ENCODE peak calls at places on chromosomes 12 and 14, in seven cellular contexts. N, P, H, G, A, X and S are unnamed samples.

GRCh38 chr14:34843011-34843554 is 32.1 kb downstream of the BAZ1A start:
- DNase-seq in X (no peak), A (no peak), H (peak), P (peak), G (no peak), N (no peak), S (peak)

GRCh38 chr12:131831021-131831571 is 2.9 kb downstream of the MMP17 start:
- DNase-seq in X (peak), N (no peak), G (peak), H (peak), P (peak), A (no peak), S (peak)

GRCh38 chr14:27557445-27557844 is 959.6 kb upstream of the NOVA1 start:
- DNase-seq in H (no peak), X (no peak), N (no peak), P (no peak), G (no peak), A (no peak), S (no peak)

GRCh38 chr12:84638811-84639368 is 273.7 kb downstream of the SLC6A15 start:
- DNase-seq in H (no peak), N (no peak), G (no peak), X (no peak), A (no peak), P (peak), S (peak)

GRCh38 chr14:42140831-42141279 is 534.2 kb downstream of the LRFN5 start:
- DNase-seq in X (no peak), G (no peak), A (no peak), N (no peak), H (peak), P (peak), S (peak)

GRCh38 chr12:31518680-31519227 is 72.2 kb downstream of the DENND5B start:
- DNase-seq in H (peak), N (no peak), P (peak), X (no peak), G (peak), A (peak), S (peak)

GRCh38 chr14:61472025-61472672 is 150.8 kb downstream of the PRKCH start:
- DNase-seq in P (peak), H (peak), A (no peak), N (peak), X (peak), G (peak), S (peak)

GRCh38 chr12:111426341-111427185 is 20.8 kb downstream of the SH2B3 start:
- DNase-seq in X (peak), G (no peak), P (peak), H (peak), A (no peak), N (no peak), S (peak)

GRCh38 chr12:132393991-132394949 is 64.9 kb upstream of the GALNT9 start:
- DNase-seq in H (peak), N (no peak), A (no peak), G (no peak), X (no peak), P (no peak), S (peak)

GRCh38 chr12:64236549-64236948 is 14.5 kb upstream of the KICS2 start:
- DNase-seq in G (no peak), X (no peak), N (no peak), H (peak), P (peak), A (no peak), S (peak)

GRCh38 chr12:22312336-22312735 is 22.2 kb downstream of the ST8SIA1 start:
- DNase-seq in P (no peak), H (peak), A (no peak), G (peak), X (no peak), N (no peak), S (peak)

GRCh38 chr12:115640929-115641328 is 636.6 kb downstream of the MED13L start:
- DNase-seq in H (peak), G (no peak), A (no peak), P (peak), X (no peak), N (no peak), S (peak)

GRCh38 chr14:61281186-61281676 is at the start of gene TMEM30B:
- DNase-seq in G (peak), N (peak), X (peak), P (no peak), H (no peak), A (peak), S (no peak)

GRCh38 chr14:64604854-64605253 is 55.1 kb downstream of the PPP1R36 start:
- DNase-seq in H (no peak), G (peak), N (no peak), X (no peak), P (no peak), A (no peak), S (no peak)

GRCh38 chr12:79347852-79348251 is 342.9 kb downstream of the PAWR start:
- DNase-seq in P (no peak), X (no peak), H (no peak), G (no peak), N (no peak), A (no peak), S (no peak)

GRCh38 chr12:16165506-16165905 is 112.0 kb downstream of the SLC15A5 start:
- DNase-seq in X (no peak), G (peak), H (peak), N (no peak), A (peak), P (peak), S (peak)

GRCh38 chr14:106850913-106851825 is 1324.8 kb downstream of the TMEM121 start:
- DNase-seq in H (no peak), A (no peak), P (no peak), G (peak), N (no peak), X (no peak), S (no peak)

GRCh38 chr12:47870175-47870781 is 34.5 kb downstream of the VDR start:
- DNase-seq in P (peak), H (peak), A (peak), X (no peak), G (no peak), N (no peak), S (peak)

GRCh38 chr14:61640834-61641170 is 54.5 kb upstream of the HIF1A start:
- DNase-seq in H (no peak), G (no peak), A (no peak), N (no peak), X (no peak), P (no peak), S (no peak)

GRCh38 chr12:29043069-29043468 is 106.0 kb upstream of the FAR2 start:
- DNase-seq in G (no peak), N (no peak), A (no peak), X (no peak), P (peak), H (no peak), S (peak)

GRCh38 chr14:58430156-58430555 is 2.6 kb downstream of the KIAA0586 start:
- DNase-seq in X (no peak), G (no peak), A (no peak), P (peak), H (peak), N (no peak), S (peak)

GRCh38 chr12:9049520-9050133 is 60.3 kb downstream of the KLRG1 start:
- DNase-seq in X (peak), A (no peak), H (peak), G (peak), P (peak), N (no peak), S (peak)

GRCh38 chr12:60830381-60830780 is 1234.6 kb downstream of the SLC16A7 start:
- DNase-seq in P (no peak), G (no peak), X (no peak), A (no peak), N (no peak), H (no peak), S (no peak)

GRCh38 chr12:118391424-118391823 is 15.1 kb downstream of the SUDS3 start:
- DNase-seq in H (no peak), P (no peak), A (no peak), X (no peak), G (no peak), N (no peak), S (no peak)

GRCh38 chr14:103188691-103189480 is 65.6 kb downstream of the TNFAIP2 start:
- DNase-seq in N (peak), H (no peak), G (no peak), P (peak), A (no peak), X (no peak), S (peak)

GRCh38 chr14:99136401-99136800 is 135.6 kb downstream of the BCL11B start:
- DNase-seq in X (no peak), H (no peak), G (no peak), A (no peak), N (no peak), P (no peak), S (no peak)

GRCh38 chr14:97107760-97108159 is 310.6 kb downstream of the VRK1 start:
- DNase-seq in P (no peak), H (peak), X (no peak), G (no peak), A (no peak), N (no peak), S (no peak)

GRCh38 chr12:58584885-58585284 is 335.4 kb downstream of the LRIG3 start:
- DNase-seq in X (no peak), A (no peak), H (no peak), G (no peak), N (no peak), P (no peak), S (peak)

GRCh38 chr12:66636771-66637170 is 42.1 kb downstream of the GRIP1 start:
- DNase-seq in G (no peak), N (no peak), H (no peak), X (no peak), P (no peak), A (no peak), S (no peak)

GRCh38 chr12:91851741-91852477 is 293.7 kb downstream of the BTG1 start:
- DNase-seq in G (peak), X (no peak), A (no peak), N (no peak), P (no peak), H (peak), S (no peak)

GRCh38 chr14:50659327-50659974 is 8.7 kb downstream of the SAV1 start:
- DNase-seq in H (peak), G (no peak), P (peak), X (no peak), N (no peak), A (no peak), S (peak)

GRCh38 chr14:96011609-96012008 is 27.6 kb upstream of the C14orf132 start:
- DNase-seq in H (no peak), P (no peak), G (no peak), A (no peak), X (no peak), N (no peak), S (no peak)

GRCh38 chr14:52678591-52678990 is 16.8 kb downstream of the ERO1A start:
- DNase-seq in P (no peak), X (peak), G (no peak), A (no peak), N (no peak), H (peak), S (no peak)

GRCh38 chr12:88544991-88545684 is 35.1 kb downstream of the KITLG start:
- DNase-seq in A (no peak), N (no peak), P (peak), X (no peak), H (no peak), G (no peak), S (no peak)